ENCODE peak calls at places on chromosome 12, in eight cellular contexts. O is AG09319, L is caudate nucleus, J is right cardiac atrium, X is SHP77 treated with DMSO at 0.1 percent for 48 hours, E is K562, P is choroid plexus epithelial cell, N is cardiac fibroblast. R is an unnamed sample.

GRCh38 chr12:121089031-121089812 is 43.5 kb upstream of the P2RX7 start:
- DNase-seq in O (no peak), E (peak), J (no peak), X (no peak), L (no peak), N (no peak), P (no peak), R (peak)

GRCh38 chr12:120286768-120287490 is 4.8 kb downstream of the RNU4-2 start:
- DNase-seq in J (no peak), X (no peak), E (no peak), P (no peak), L (no peak), N (no peak), O (no peak), R (no peak)

GRCh38 chr12:98182791-98183190 is 332.6 kb upstream of the TMPO start:
- DNase-seq in P (no peak), N (no peak), O (no peak), J (no peak), L (no peak), X (no peak), E (no peak), R (no peak)

GRCh38 chr12:118103601-118104382 is at the start of gene VSIG10:
- DNase-seq in X (peak), O (peak), N (peak), L (peak), E (peak), P (peak), J (peak), R (peak)

GRCh38 chr12:90938451-90938850 is 16.5 kb downstream of the CCER1 start:
- DNase-seq in O (no peak), N (peak), X (no peak), J (no peak), P (peak), E (no peak), L (no peak), R (no peak)

GRCh38 chr12:65248656-65249633 is 29.5 kb upstream of the MSRB3 start:
- DNase-seq in L (no peak), E (no peak), P (no peak), N (no peak), X (no peak), J (no peak), O (no peak), R (no peak)

GRCh38 chr12:114588061-114588460 is 95.9 kb downstream of the TBX3 start:
- DNase-seq in N (no peak), E (no peak), O (no peak), J (no peak), X (no peak), L (no peak), P (no peak), R (no peak)

GRCh38 chr12:24483732-24484131 is 465.2 kb downstream of the BCAT1 start:
- DNase-seq in N (no peak), E (no peak), X (no peak), L (no peak), O (no peak), J (no peak), P (no peak), R (no peak)

GRCh38 chr12:49655595-49656236 is 32.4 kb downstream of the PRPF40B start:
- DNase-seq in N (no peak), P (no peak), O (no peak), E (no peak), X (no peak), J (no peak), L (no peak), R (no peak)

GRCh38 chr12:13187399-13187798 is 9.1 kb upstream of the EMP1 start:
- DNase-seq in X (no peak), E (no peak), O (no peak), P (peak), N (no peak), L (no peak), J (no peak), R (no peak)

GRCh38 chr12:109281452-109281851 is 27.6 kb downstream of the FOXN4 start:
- DNase-seq in X (no peak), J (no peak), P (no peak), O (no peak), N (no peak), E (no peak), L (no peak), R (no peak)

GRCh38 chr12:88360349-88360748 is 218.2 kb downstream of the TMTC3 start:
- DNase-seq in O (no peak), X (no peak), L (no peak), J (no peak), P (no peak), N (no peak), E (no peak), R (no peak)

GRCh38 chr12:132517013-132517739 is 27.2 kb downstream of the FBRSL1 start:
- DNase-seq in O (no peak), N (no peak), J (no peak), L (no peak), P (no peak), E (no peak), X (no peak), R (no peak)

GRCh38 chr12:52217223-52217622 is 15.8 kb upstream of the KRT7 start:
- DNase-seq in N (no peak), E (no peak), J (peak), L (no peak), P (no peak), X (no peak), O (no peak), R (no peak)

GRCh38 chr12:42213954-42214426 is 24.1 kb downstream of the YAF2 start:
- DNase-seq in L (no peak), O (no peak), X (no peak), N (peak), P (peak), J (peak), E (no peak), R (no peak)

GRCh38 chr12:130791699-130792098 is 47.4 kb downstream of the STX2 start:
- DNase-seq in O (no peak), J (no peak), L (no peak), X (no peak), N (no peak), E (no peak), P (no peak), R (no peak)

GRCh38 chr12:15584366-15585041 is 204.7 kb downstream of the EPS8 start:
- DNase-seq in P (peak), X (no peak), N (peak), O (peak), L (no peak), E (no peak), J (no peak), R (no peak)

GRCh38 chr12:96516472-96517417 is 27.4 kb downstream of the CFAP54 start:
- DNase-seq in N (peak), O (peak), E (peak), X (no peak), P (peak), J (peak), L (peak), R (peak)

GRCh38 chr12:99287136-99287535 is 360.4 kb upstream of the GARIN6 start:
- DNase-seq in P (no peak), X (no peak), L (no peak), J (no peak), N (no peak), E (no peak), O (no peak), R (no peak)

GRCh38 chr12:52220456-52220855 is 12.6 kb upstream of the KRT7 start:
- DNase-seq in N (no peak), E (no peak), P (no peak), L (no peak), J (no peak), O (no peak), X (no peak), R (no peak)

GRCh38 chr12:123859035-123859434 is 96.9 kb downstream of the DNAH10 start:
- DNase-seq in P (no peak), E (no peak), J (no peak), X (no peak), O (no peak), L (no peak), N (no peak), R (peak)

GRCh38 chr12:109640961-109641360 is 67.4 kb downstream of the MVK start:
- DNase-seq in X (no peak), N (no peak), J (no peak), P (peak), L (no peak), E (no peak), O (no peak), R (no peak)

GRCh38 chr12:80045594-80045993 is 53.7 kb upstream of the OTOGL start:
- DNase-seq in J (no peak), O (no peak), E (no peak), N (peak), X (no peak), L (no peak), P (peak), R (no peak)

GRCh38 chr12:113129664-113130456 is 5.7 kb downstream of the RASAL1 start:
- DNase-seq in N (no peak), L (no peak), P (no peak), J (no peak), X (no peak), E (no peak), O (no peak), R (no peak)

GRCh38 chr12:64102339-64102738 is 119.8 kb downstream of the KICS2 start:
- DNase-seq in X (no peak), E (no peak), L (no peak), N (no peak), J (no peak), P (no peak), O (no peak), R (no peak)

GRCh38 chr12:120856980-120857379 is 47.2 kb downstream of the SPPL3 start:
- DNase-seq in P (no peak), O (no peak), L (no peak), E (no peak), J (no peak), X (no peak), N (no peak), R (no peak)

GRCh38 chr12:4153343-4153892 is 120.1 kb upstream of the CCND2 start:
- DNase-seq in P (no peak), O (no peak), L (no peak), J (no peak), N (no peak), E (peak), X (no peak), R (no peak)

GRCh38 chr12:67592228-67593011 is 56.1 kb upstream of the DYRK2 start:
- DNase-seq in E (no peak), O (peak), P (peak), L (no peak), X (no peak), J (no peak), N (peak), R (no peak)

GRCh38 chr12:10849425-10849878 is at the start of gene PRR4:
- DNase-seq in J (no peak), X (no peak), N (no peak), P (peak), E (no peak), L (no peak), O (no peak), R (no peak)

GRCh38 chr12:117202033-117202432 is 11.8 kb upstream of the FBXO21 start:
- DNase-seq in J (no peak), N (no peak), O (no peak), E (no peak), L (no peak), X (no peak), P (no peak), R (no peak)

GRCh38 chr12:5872745-5873144 is 72.3 kb downstream of the ANO2 start:
- DNase-seq in J (no peak), N (no peak), X (no peak), P (peak), L (no peak), E (peak), O (no peak), R (peak)

GRCh38 chr12:157644-158043 is 56.3 kb downstream of the SLC6A12 start:
- DNase-seq in L (no peak), P (no peak), X (no peak), N (no peak), E (no peak), J (no peak), O (no peak), R (no peak)

GRCh38 chr12:38053113-38053512 is 263.5 kb upstream of the ALG10B start:
- DNase-seq in E (no peak), X (no peak), N (no peak), J (no peak), O (no peak), P (no peak), L (no peak), R (no peak)

R was measured in H9.